ENCODE peak calls at places on chromosomes 7 and 10, in seven cellular contexts. L is GM13977, S is brain microvascular endothelial cell, X is mesothelial cell of epicardium, C is lung, B is psoas muscle, Q is WTC11. H is an unnamed sample.

GRCh38 chr10:88730864-88731263 is 24.8 kb downstream of the LIPK start:
- DNase-seq in Q (no peak), C (no peak), B (no peak), L (no peak), X (no peak), S (no peak), H (no peak)

GRCh38 chr7:155458317-155459132 is 596 bp downstream of the EN2 start:
- DNase-seq in X (no peak), S (no peak), L (peak), B (no peak), C (no peak), Q (no peak), H (peak)

GRCh38 chr7:101085000-101085948 is at the start of gene TRIM56:
- DNase-seq in C (peak), S (peak), L (peak), Q (peak), X (peak), B (peak), H (peak)

GRCh38 chr7:112420236-112420945 is 29.9 kb upstream of the IFRD1 start:
- DNase-seq in X (no peak), S (no peak), Q (no peak), C (no peak), L (no peak), B (no peak), H (no peak)

GRCh38 chr7:100088621-100089457 is at the start of gene COPS6:
- DNase-seq in X (peak), B (peak), L (peak), S (peak), Q (peak), C (peak), H (peak)

GRCh38 chr7:47783456-47784240 is 164.6 kb downstream of the PKD1L1 start:
- DNase-seq in B (no peak), X (peak), S (peak), Q (no peak), L (no peak), C (no peak), H (no peak)

GRCh38 chr10:22481687-22482539 is 136.6 kb downstream of the SPAG6 start:
- DNase-seq in S (no peak), B (no peak), X (no peak), L (no peak), C (no peak), Q (no peak), H (no peak)

GRCh38 chr10:97889461-97890265 is 40.0 kb downstream of the GOLGA7B start:
- DNase-seq in C (peak), S (peak), B (no peak), X (no peak), L (no peak), Q (no peak), H (no peak)

GRCh38 chr7:43208189-43208588 is 95.7 kb downstream of the HECW1 start:
- DNase-seq in L (no peak), C (no peak), S (no peak), X (no peak), Q (no peak), B (no peak), H (no peak)

GRCh38 chr7:131424219-131424822 is 96.6 kb downstream of the MKLN1 start:
- DNase-seq in Q (no peak), B (no peak), L (peak), C (no peak), X (no peak), S (peak), H (no peak)

GRCh38 chr7:40793132-40793531 is 658.3 kb downstream of the SUGCT start:
- DNase-seq in C (no peak), X (no peak), B (no peak), L (no peak), Q (no peak), S (peak), H (no peak)

GRCh38 chr10:89369142-89370105 is 8.4 kb upstream of the IFIT1B start:
- DNase-seq in C (no peak), B (no peak), S (peak), L (peak), X (no peak), Q (no peak), H (no peak)

GRCh38 chr10:58570307-58570723 is 57.6 kb downstream of the BICC1 start:
- DNase-seq in X (no peak), S (no peak), L (no peak), Q (no peak), B (no peak), C (no peak), H (no peak)

GRCh38 chr7:143390098-143390772 is 9.1 kb downstream of the ZYX start:
- DNase-seq in B (no peak), Q (no peak), L (no peak), X (no peak), S (no peak), C (no peak), H (no peak)
- TF ChIP-seq CTCF in B (no peak), Q (no peak), L (no peak), X (no peak), S (no peak), C (no peak), H (no peak)

GRCh38 chr10:102643346-102644065 is 773 bp upstream of the TRIM8 start:
- DNase-seq in S (peak), X (peak), B (peak), L (peak), C (peak), Q (peak), H (peak)

GRCh38 chr10:102644066-102644645 is at the start of gene TRIM8:
- DNase-seq in X (peak), S (no peak), L (peak), Q (peak), B (peak), C (no peak), H (peak)

GRCh38 chr10:102645388-102645740 is 1.1 kb downstream of the TRIM8 start:
- DNase-seq in L (no peak), B (peak), C (peak), S (peak), X (no peak), Q (no peak), H (no peak)

GRCh38 chr10:102645741-102646609 is 1.7 kb downstream of the TRIM8 start:
- DNase-seq in L (peak), X (peak), C (peak), S (peak), Q (peak), B (peak), H (peak)

GRCh38 chr10:102644646-102645387 is 538 bp downstream of the TRIM8 start:
- DNase-seq in C (peak), X (peak), S (peak), L (peak), B (peak), Q (peak), H (peak)
- TF ChIP-seq CTCF in C (peak), X (peak), S (peak), L (peak), B (peak), Q (no peak), H (peak)

DNA sequence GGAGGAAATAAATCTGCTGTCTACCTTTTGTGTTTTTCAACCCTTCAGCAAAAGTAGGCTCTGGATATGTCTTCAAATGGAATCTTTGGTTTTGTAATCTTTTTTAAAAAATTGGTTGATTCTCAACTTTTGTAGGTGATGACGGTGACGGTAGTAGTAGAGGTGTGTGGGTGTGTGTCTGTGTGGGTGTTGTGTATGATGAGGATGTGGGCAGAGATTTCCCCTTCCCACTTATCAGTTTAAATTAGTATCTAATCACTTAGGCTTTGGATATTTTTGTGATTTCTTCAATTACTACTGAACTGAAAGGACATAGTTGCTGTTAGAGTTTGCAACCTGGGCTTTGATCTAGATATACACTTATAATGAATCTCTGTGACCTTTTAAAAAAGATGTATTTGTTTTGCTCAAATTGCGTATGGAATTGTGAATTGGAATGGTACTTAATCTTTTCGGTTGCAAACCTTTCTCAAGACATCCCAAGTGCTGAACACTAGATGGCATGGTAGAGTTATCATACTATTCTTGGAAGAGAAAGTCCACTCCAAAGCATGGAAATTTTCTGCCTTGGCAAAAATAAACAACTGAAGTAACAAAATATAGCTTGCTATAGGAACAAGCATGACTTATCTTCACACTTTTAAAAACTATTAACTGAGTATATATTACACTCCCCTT is 51.9 kb upstream of the A1CF start:
- DNase-seq in L (no peak), Q (no peak), B (no peak), S (peak), C (no peak), X (no peak), H (no peak)
- TF ChIP-seq CTCF in L (peak), Q (no peak), B (peak), S (peak), C (no peak), X (peak), H (peak)

GRCh38 chr10:110893559-110894179 is 21.9 kb downstream of the PDCD4 start:
- DNase-seq in L (peak), C (no peak), B (no peak), S (no peak), Q (no peak), X (no peak), H (no peak)
- TF ChIP-seq CTCF in L (peak), C (peak), B (peak), S (peak), Q (no peak), X (peak), H (peak)

GRCh38 chr10:60848680-60849079 is 70.4 kb downstream of the CDK1 start:
- DNase-seq in X (no peak), Q (no peak), C (no peak), B (no peak), S (no peak), L (no peak), H (no peak)

GRCh38 chr10:60846173-60846572 is 67.9 kb downstream of the CDK1 start:
- DNase-seq in Q (no peak), C (no peak), B (no peak), L (no peak), X (no peak), S (peak), H (no peak)

GRCh38 chr10:60849217-60849616 is 70.9 kb downstream of the CDK1 start:
- DNase-seq in X (no peak), S (no peak), C (no peak), B (peak), Q (no peak), L (no peak), H (no peak)

GRCh38 chr10:60849762-60850161 is 71.5 kb downstream of the CDK1 start:
- DNase-seq in B (no peak), L (no peak), X (no peak), Q (no peak), C (no peak), S (no peak), H (no peak)

GRCh38 chr10:60848126-60848525 is 69.8 kb downstream of the CDK1 start:
- DNase-seq in B (peak), X (no peak), L (no peak), S (peak), C (no peak), Q (no peak), H (no peak)
- TF ChIP-seq CTCF in B (peak), X (no peak), L (no peak), S (peak), C (no peak), Q (no peak), H (no peak)

DNA sequence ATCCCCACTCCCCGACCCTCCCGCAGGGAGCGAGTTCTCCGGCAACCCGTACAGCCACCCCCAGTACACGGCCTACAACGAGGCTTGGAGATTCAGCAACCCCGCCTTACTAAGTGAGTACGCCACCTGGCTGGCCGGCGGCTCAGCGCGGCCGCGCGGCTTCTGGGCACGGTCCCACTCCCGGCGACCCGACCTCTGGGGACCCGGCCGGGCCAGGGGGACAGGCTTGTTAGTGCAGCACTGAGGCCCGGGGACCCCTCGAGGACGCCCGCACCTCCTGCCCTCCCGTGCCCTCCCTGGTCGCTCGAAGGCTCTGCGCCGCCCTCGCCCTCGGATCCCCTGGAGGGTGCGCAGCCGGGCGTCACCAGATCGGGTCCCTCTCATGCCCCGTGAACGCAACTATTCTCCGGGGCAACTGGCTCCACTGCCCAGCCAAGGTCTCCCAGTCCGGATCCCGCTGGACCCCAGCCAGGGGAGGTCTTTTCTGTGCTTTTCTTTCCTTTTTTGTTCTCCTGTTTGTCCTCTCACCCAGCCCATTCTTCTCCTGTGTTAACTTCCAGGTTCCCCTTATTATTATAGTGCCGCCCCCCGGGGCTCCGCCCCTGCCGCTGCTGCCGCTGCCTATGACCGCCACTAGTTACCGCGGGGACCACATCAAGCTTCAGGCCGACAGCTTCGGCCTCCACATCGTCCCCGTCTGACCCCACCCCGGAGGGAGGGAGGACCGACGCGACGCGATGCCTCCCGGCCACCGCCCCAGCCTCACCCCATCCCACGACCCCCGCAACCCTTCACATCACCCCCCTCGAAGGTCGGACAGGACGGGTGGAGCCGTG is 81.8 kb downstream of the PAX2 start:
- DNase-seq in C (peak), Q (peak), L (peak), X (no peak), B (no peak), S (no peak), H (peak)
- TF ChIP-seq CTCF in C (no peak), Q (no peak), L (peak), X (no peak), B (peak), S (peak), H (no peak)

GRCh38 chr10:28302668-28303488 is at the start of gene MPP7:
- DNase-seq in S (peak), X (peak), L (peak), B (peak), C (peak), Q (peak), H (peak)
- TF ChIP-seq CTCF in S (peak), X (no peak), L (peak), B (peak), C (peak), Q (no peak), H (no peak)

GRCh38 chr7:12490941-12491340 is 79.6 kb upstream of the SCIN start:
- DNase-seq in C (no peak), B (no peak), Q (no peak), S (no peak), X (no peak), L (no peak), H (no peak)

GRCh38 chr7:12491526-12491925 is 79.0 kb upstream of the SCIN start:
- DNase-seq in S (no peak), Q (no peak), B (no peak), L (no peak), X (no peak), C (no peak), H (no peak)

GRCh38 chr7:12493407-12493806 is 77.1 kb upstream of the SCIN start:
- DNase-seq in Q (no peak), L (no peak), S (peak), C (no peak), B (no peak), X (no peak), H (no peak)

GRCh38 chr7:12493866-12494265 is 76.7 kb upstream of the SCIN start:
- DNase-seq in Q (no peak), L (no peak), X (no peak), S (no peak), B (no peak), C (no peak), H (no peak)

DNA sequence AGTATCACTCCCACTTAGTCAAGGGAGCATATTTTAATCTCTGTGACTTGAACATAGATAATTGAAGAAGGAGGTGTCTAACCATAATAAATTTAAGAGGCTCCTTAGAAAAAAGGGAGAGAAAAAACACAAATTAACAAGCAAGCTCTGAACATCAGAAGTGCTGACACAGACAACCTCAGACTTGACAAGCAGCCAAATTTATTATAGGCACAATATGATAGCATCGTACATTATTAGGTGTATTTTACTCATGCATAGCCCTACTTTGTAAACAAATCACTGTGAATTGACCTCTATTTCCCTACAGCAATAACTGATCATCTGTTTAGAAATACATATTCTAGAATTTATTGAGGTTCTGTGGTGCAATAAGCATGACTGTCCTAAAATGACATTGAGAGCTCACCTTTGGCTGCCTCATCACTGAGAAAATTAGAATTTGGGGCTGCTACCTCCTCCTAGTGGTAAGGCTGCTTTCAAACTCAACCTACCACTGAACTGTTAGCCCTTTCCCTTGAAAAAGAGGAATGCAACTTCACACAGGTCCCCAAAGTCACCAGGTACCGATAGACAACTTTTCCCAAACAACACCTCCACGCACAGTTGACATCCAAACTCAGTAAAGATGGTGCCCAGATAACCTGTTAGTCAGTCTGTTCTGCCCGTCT is 76.0 kb upstream of the SCIN start:
- DNase-seq in X (no peak), L (no peak), S (no peak), Q (no peak), C (no peak), B (no peak), H (no peak)
- TF ChIP-seq CTCF in X (no peak), L (no peak), S (peak), Q (no peak), C (no peak), B (no peak), H (no peak)